ENCODE peak calls at places on chromosomes 6 and 20, in eight cellular contexts. O is ecto neural progenitor cell, P is H54, S is right atrium auricular region, I is HEK293T, K is NCI-H345, V is fibroblast of mammary gland, C is activated T-helper 1 cell treated with Interleukin-2 at 50 U/mL for 16 hours. U is an unnamed sample.

GRCh38 chr6:41258196-41258493 is 28.3 kb downstream of the TREM1 start:
- DNase-seq in O (peak; percentile 8), P (no peak), S (no peak), I (no peak), K (peak; percentile 45), V (no peak), C (no peak), U (no peak)

GRCh38 chr6:3813150-3813780 is 35.9 kb upstream of the FAM50B start:
- DNase-seq in O (no peak), P (peak; percentile 79), S (peak; percentile 78), I (peak; percentile 21), K (no peak), V (no peak), C (no peak), U (no peak)

GRCh38 chr20:13105071-13105470 is 96.3 kb downstream of the SPTLC3 start:
- DNase-seq in O (peak; percentile 64), P (no peak), S (no peak), I (no peak), K (no peak), V (no peak), C (no peak), U (no peak)

GRCh38 chr6:3850451-3851203 is 1.5 kb downstream of the FAM50B start:
- DNase-seq in O (no peak), P (no peak), S (no peak), I (no peak), K (no peak), V (no peak), C (no peak), U (peak; percentile 23)

GRCh38 chr20:23156170-23156841 is 70.2 kb upstream of the CD93 start:
- DNase-seq in O (peak; percentile 15), P (peak; percentile 76), S (peak; percentile 88), I (no peak), K (no peak), V (peak; percentile 85), C (no peak), U (no peak)

GRCh38 chr6:11188161-11188915 is 44.1 kb downstream of the NEDD9 start:
- DNase-seq in O (no peak), P (no peak), S (peak; percentile 28), I (no peak), K (no peak), V (peak; percentile 33), C (no peak), U (no peak)

GRCh38 chr20:63766695-63767426 is 27.3 kb downstream of the SLC2A4RG start:
- DNase-seq in O (no peak), P (no peak), S (no peak), I (no peak), K (no peak), V (no peak), C (no peak), U (no peak)

GRCh38 chr6:150403458-150404245 is 34.8 kb downstream of the IYD start:
- DNase-seq in O (no peak), P (no peak), S (no peak), I (peak; percentile 49), K (peak; percentile 19), V (peak; percentile 87), C (no peak), U (no peak)

GRCh38 chr6:11039040-11039439 is 5.1 kb downstream of the ELOVL2 start:
- DNase-seq in O (no peak), P (no peak), S (no peak), I (no peak), K (no peak), V (no peak), C (no peak), U (no peak)

GRCh38 chr20:11867286-11867921 is 50.3 kb upstream of the BTBD3 start:
- DNase-seq in O (no peak), P (no peak), S (no peak), I (no peak), K (no peak), V (peak; percentile 23), C (no peak), U (no peak)

GRCh38 chr20:49343246-49343645 is 65.4 kb upstream of the ZNFX1 start:
- DNase-seq in O (no peak), P (peak; percentile 23), S (no peak), I (no peak), K (no peak), V (no peak), C (no peak), U (no peak)

GRCh38 chr20:49281059-49281912 is 3.4 kb upstream of the ZNFX1 start:
- DNase-seq in O (peak; percentile 76), P (no peak), S (no peak), I (no peak), K (no peak), V (peak; percentile 61), C (no peak), U (no peak)

GRCh38 chr6:88997365-88997764 is 33.9 kb upstream of the RNGTT start:
- DNase-seq in O (no peak), P (no peak), S (no peak), I (no peak), K (no peak), V (no peak), C (no peak), U (no peak)

GRCh38 chr20:34069341-34070078 is 42.5 kb downstream of the EIF2S2 start:
- DNase-seq in O (peak; percentile 74), P (peak; percentile 69), S (peak; percentile 89), I (peak; percentile 74), K (peak; percentile 83), V (peak; percentile 87), C (peak; percentile 33), U (no peak)

GRCh38 chr6:166341915-166342292 is 441 bp downstream of the SFT2D1 start:
- DNase-seq in O (no peak), P (no peak), S (no peak), I (no peak), K (no peak), V (peak; percentile 24), C (no peak), U (no peak)

GRCh38 chr6:108277831-108278230 is 17.0 kb upstream of the SNX3 start:
- DNase-seq in O (no peak), P (no peak), S (no peak), I (no peak), K (no peak), V (no peak), C (no peak), U (no peak)

GRCh38 chr6:161168281-161168891 is 105.5 kb downstream of the AGPAT4 start:
- DNase-seq in O (peak; percentile 51), P (peak; percentile 60), S (peak; percentile 54), I (no peak), K (peak; percentile 93), V (peak; percentile 100), C (no peak), U (no peak)

GRCh38 chr6:35165630-35166071 is 24.5 kb upstream of the TCP11 start:
- DNase-seq in O (no peak), P (no peak), S (no peak), I (no peak), K (peak; percentile 27), V (peak; percentile 59), C (no peak), U (no peak)

U was measured in T-helper 17 cell.